ENCODE peak calls at places on chromosomes 2 and 18, in ten cellular contexts. K is stimulated activated CD4-positive, alpha-beta T cell treated with anti-CD3 and anti-CD28 coated beads, TNF-alpha, amount 100 ng/mL, for 48 hours; X is NCI-H187 treated with DMSO at 0.1 percent for 48 hours; N is HS-27A; I is pancreas; R is IMR-90; O is activated naive CD4-positive, alpha-beta T cell; E is fibroblast of mammary gland; M is GM10248; T is H54. Y is an unnamed sample.

GRCh38 chr2:48424866-48425265 is 105.1 kb upstream of the STON1 start:
- DNase-seq in M (no peak), I (no peak), X (no peak), T (no peak), O (no peak), E (no peak), R (no peak), N (no peak), K (no peak), Y (no peak)

GRCh38 chr2:76613330-76613729 is 902.6 kb upstream of the GCFC2 start:
- DNase-seq in I (no peak), O (no peak), R (no peak), T (no peak), M (no peak), N (no peak), E (no peak), K (no peak), X (no peak), Y (no peak)

GRCh38 chr18:50751490-50751889 is 68.3 kb downstream of the MRO start:
- DNase-seq in N (no peak), M (no peak), E (no peak), X (no peak), K (no peak), I (no peak), R (no peak), T (no peak), O (no peak), Y (no peak)

GRCh38 chr18:5066380-5066977 is 130.6 kb downstream of the AKAIN1 start:
- DNase-seq in X (no peak), M (no peak), T (no peak), E (no peak), O (no peak), N (no peak), R (no peak), K (no peak), I (peak; percentile 12), Y (no peak)

GRCh38 chr2:180021850-180022249 is 14.8 kb upstream of the CWC22 start:
- DNase-seq in E (no peak), O (no peak), M (no peak), N (no peak), T (no peak), R (no peak), I (no peak), X (no peak), K (no peak), Y (no peak)

GRCh38 chr18:60471652-60472051 is 99.1 kb upstream of the MC4R start:
- DNase-seq in X (no peak), R (no peak), E (no peak), M (no peak), T (no peak), I (no peak), N (no peak), K (no peak), O (no peak), Y (no peak)

GRCh38 chr18:62586148-62586774 is 63.4 kb downstream of the ZCCHC2 start:
- DNase-seq in I (peak; percentile 66), R (peak; percentile 69), E (peak; percentile 77), K (peak; percentile 80), M (peak; percentile 86), X (no peak), T (peak; percentile 77), O (peak; percentile 3), N (no peak), Y (peak; percentile 64)

GRCh38 chr2:104120144-104120543 is 733.8 kb upstream of the POU3F3 start:
- DNase-seq in M (no peak), X (no peak), R (no peak), O (no peak), N (no peak), T (no peak), I (no peak), K (no peak), E (no peak), Y (no peak)

GRCh38 chr2:95325026-95325425 is 27.9 kb downstream of the KCNIP3 start:
- DNase-seq in N (no peak), R (no peak), O (no peak), X (no peak), I (peak; percentile 18), E (no peak), M (no peak), T (no peak), K (no peak), Y (no peak)

GRCh38 chr2:221202431-221202830 is 369.7 kb downstream of the EPHA4 start:
- DNase-seq in T (no peak), N (no peak), O (no peak), X (no peak), I (no peak), K (no peak), E (no peak), R (no peak), M (no peak), Y (no peak)

GRCh38 chr2:207341816-207342215 is 176.1 kb upstream of the KLF7 start:
- DNase-seq in R (no peak), K (no peak), M (no peak), E (no peak), N (no peak), I (no peak), T (no peak), O (no peak), X (no peak), Y (no peak)